ENCODE peak calls at places on chromosomes 4 and X, in seven cellular contexts. G, F, E, H, X, R and C are unnamed samples.

GRCh38 chr4:3106339-3107186 is 32.1 kb downstream of the HTT start:
- DNase-seq in G (peak; percentile 85), F (peak; percentile 84), E (peak; percentile 89), H (peak; percentile 91), X (peak; percentile 70), R (peak; percentile 97), C (peak; percentile 92)

GRCh38 chrX:41946973-41947612 is 23.7 kb upstream of the CASK start:
- DNase-seq in G (no peak), F (no peak), E (no peak), H (no peak), X (no peak), R (no peak), C (peak; percentile 7)

GRCh38 chr4:99841143-99841542 is 24.5 kb downstream of the DAPP1 start:
- DNase-seq in G (no peak), F (no peak), E (no peak), H (no peak), X (no peak), R (no peak), C (no peak)

GRCh38 chrX:9131066-9131465 is 97.1 kb upstream of the FAM9B start:
- DNase-seq in G (no peak), F (no peak), E (no peak), H (no peak), X (no peak), R (peak; percentile 21), C (no peak)

GRCh38 chr4:144658908-144659307 is 13.0 kb downstream of the HHIP start:
- DNase-seq in G (no peak), F (peak; percentile 82), E (no peak), H (no peak), X (no peak), R (peak; percentile 63), C (no peak)

GRCh38 chr4:59247032-59247431 is 1953.1 kb upstream of the ADGRL3 start:
- DNase-seq in G (no peak), F (no peak), E (no peak), H (no peak), X (no peak), R (peak; percentile 1), C (peak; percentile 0)

GRCh38 chr4:16896871-16897270 is 1.6 kb downstream of the LDB2 start:
- DNase-seq in G (no peak), F (peak; percentile 79), E (no peak), H (peak; percentile 73), X (no peak), R (peak; percentile 59), C (peak; percentile 80)

GRCh38 chr4:2423066-2423465 is 4.3 kb downstream of the CFAP99 start:
- DNase-seq in G (no peak), F (no peak), E (no peak), H (no peak), X (no peak), R (no peak), C (no peak)

GRCh38 chr4:140866492-140867005 is 110.4 kb upstream of the TBC1D9 start:
- DNase-seq in G (no peak), F (peak; percentile 20), E (no peak), H (no peak), X (no peak), R (no peak), C (no peak)

GRCh38 chrX:148372925-148373324 is 127.5 kb upstream of the AFF2 start:
- DNase-seq in G (no peak), F (no peak), E (no peak), H (no peak), X (no peak), R (no peak), C (no peak)

GRCh38 chrX:46587753-46588171 is 14.2 kb downstream of the CHST7 start:
- DNase-seq in G (no peak), F (peak; percentile 55), E (no peak), H (peak; percentile 58), X (no peak), R (peak; percentile 34), C (peak; percentile 62)
- H3K4me3 ChIP-seq in G (no peak overlapping the region), F (no peak overlapping the region), E (no peak overlapping the region), H (no peak overlapping the region), X (peak overlapping the region; percentile 6), R (no peak overlapping the region), C (peak overlapping the region; percentile 17)

GRCh38 chr4:185941476-185941875 is 127.5 kb upstream of the TLR3 start:
- DNase-seq in G (no peak), F (no peak), E (no peak), H (peak; percentile 28), X (no peak), R (no peak), C (peak; percentile 45)
- H3K4me3 ChIP-seq in G (no peak overlapping the region), F (no peak overlapping the region), E (no peak overlapping the region), H (no peak overlapping the region), X (no peak overlapping the region), R (no peak overlapping the region), C (no peak overlapping the region)

GRCh38 chrX:56783996-56784620 is 55.1 kb downstream of the NBDY start:
- DNase-seq in G (no peak), F (no peak), E (no peak), H (no peak), X (no peak), R (no peak), C (no peak)

GRCh38 chrX:56783450-56783831 is 54.4 kb downstream of the NBDY start:
- DNase-seq in G (peak; percentile 71), F (no peak), E (peak; percentile 89), H (no peak), X (peak; percentile 83), R (no peak), C (no peak)

GRCh38 chrX:56782362-56782761 is 53.3 kb downstream of the NBDY start:
- DNase-seq in G (no peak), F (no peak), E (no peak), H (no peak), X (no peak), R (no peak), C (no peak)

GRCh38 chrX:56784666-56785065 is 55.6 kb downstream of the NBDY start:
- DNase-seq in G (no peak), F (no peak), E (no peak), H (no peak), X (no peak), R (no peak), C (no peak)

DNA sequence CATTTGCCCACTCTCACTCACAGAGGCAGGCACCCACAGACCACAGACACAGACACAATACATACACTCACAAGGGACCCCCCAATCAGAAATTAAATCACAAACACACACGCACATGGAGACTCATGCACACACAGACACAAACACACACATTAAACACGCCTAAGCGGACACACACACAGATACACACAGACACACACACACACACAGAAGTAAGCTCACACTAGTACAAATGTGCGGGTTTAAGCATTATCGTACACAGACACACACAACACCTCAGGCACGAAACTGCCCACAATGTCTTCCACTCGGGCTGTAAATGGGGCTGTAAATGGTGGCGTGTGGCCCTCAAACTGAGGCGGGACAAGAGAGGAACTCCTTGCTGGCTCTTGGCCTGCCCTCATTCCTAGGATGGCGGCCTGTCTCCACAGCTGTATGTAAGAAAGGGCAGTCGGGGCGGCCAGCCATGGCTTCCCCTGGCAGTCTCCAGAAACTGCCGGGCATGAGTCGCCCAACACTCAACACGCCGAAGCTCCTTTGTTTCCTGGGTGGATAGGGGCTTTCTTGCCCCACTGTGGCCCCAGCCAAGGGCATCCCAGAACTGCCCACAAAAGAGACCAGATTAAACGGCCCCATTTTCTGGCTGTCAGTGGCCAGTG is 53.9 kb downstream of the NBDY start:
- DNase-seq in G (peak; percentile 66), F (no peak), E (no peak), H (no peak), X (no peak), R (no peak), C (no peak)
- H3K4me3 ChIP-seq in G (no peak overlapping the region), F (no peak overlapping the region), E (peak overlapping the region; percentile 25), H (no peak overlapping the region), X (no peak overlapping the region), R (no peak overlapping the region), C (no peak overlapping the region)

GRCh38 chrX:2283111-2283847 is 217.5 kb downstream of the DHRSX start:
- DNase-seq in G (no peak), F (peak; percentile 59), E (no peak), H (peak; percentile 26), X (no peak), R (no peak), C (no peak)
- H3K4me3 ChIP-seq in G (no peak overlapping the region), F (no peak overlapping the region), E (no peak overlapping the region), H (no peak overlapping the region), X (no peak overlapping the region), R (no peak overlapping the region), C (no peak overlapping the region)

GRCh38 chr4:152643153-152644035 is 36.4 kb downstream of the TMEM154 start:
- DNase-seq in G (peak; percentile 63), F (no peak), E (no peak), H (peak; percentile 34), X (peak; percentile 19), R (no peak), C (peak; percentile 39)
- H3K4me3 ChIP-seq in G (no peak overlapping the region), F (no peak overlapping the region), E (no peak overlapping the region), H (no peak overlapping the region), X (no peak overlapping the region), R (no peak overlapping the region), C (no peak overlapping the region)

GRCh38 chr4:42640613-42641012 is 16.3 kb downstream of the ATP8A1 start:
- DNase-seq in G (no peak), F (no peak), E (no peak), H (no peak), X (no peak), R (no peak), C (no peak)
- H3K4me3 ChIP-seq in G (no peak overlapping the region), F (no peak overlapping the region), E (no peak overlapping the region), H (no peak overlapping the region), X (no peak overlapping the region), R (no peak overlapping the region), C (no peak overlapping the region)

GRCh38 chr4:72568959-72569718 is at the start of gene ADAMTS3:
- DNase-seq in G (peak; percentile 56), F (peak; percentile 80), E (peak; percentile 84), H (peak; percentile 67), X (no peak), R (peak; percentile 70), C (peak; percentile 67)

GRCh38 chr4:72564789-72565188 is 4.2 kb downstream of the ADAMTS3 start:
- DNase-seq in G (no peak), F (no peak), E (no peak), H (no peak), X (no peak), R (no peak), C (no peak)

GRCh38 chr4:72566573-72566972 is 2.4 kb downstream of the ADAMTS3 start:
- DNase-seq in G (no peak), F (no peak), E (no peak), H (peak; percentile 11), X (no peak), R (no peak), C (peak; percentile 29)

GRCh38 chr4:72567821-72568620 is 1.0 kb downstream of the ADAMTS3 start:
- DNase-seq in G (peak; percentile 59), F (peak; percentile 93), E (peak; percentile 84), H (peak; percentile 85), X (no peak), R (peak; percentile 87), C (peak; percentile 89)

GRCh38 chr4:72567036-72567435 is 2.0 kb downstream of the ADAMTS3 start:
- DNase-seq in G (no peak), F (no peak), E (no peak), H (no peak), X (no peak), R (no peak), C (no peak)
- H3K4me3 ChIP-seq in G (no peak overlapping the region), F (no peak overlapping the region), E (peak overlapping the region; percentile 59), H (no peak overlapping the region), X (no peak overlapping the region), R (peak overlapping the region; percentile 90), C (peak overlapping the region; percentile 77)

GRCh38 chr4:6467600-6467999 is 4.8 kb downstream of the PPP2R2C start:
- DNase-seq in G (no peak), F (no peak), E (no peak), H (no peak), X (no peak), R (no peak), C (no peak)
- H3K4me3 ChIP-seq in G (no peak overlapping the region), F (no peak overlapping the region), E (no peak overlapping the region), H (no peak overlapping the region), X (no peak overlapping the region), R (no peak overlapping the region), C (no peak overlapping the region)